ENCODE peak calls at places on chromosomes 16 and 17, in eight cellular contexts. One of them, this sample, is unnamed.
A peak's percentile ranks its signal among the peaks of the same experiment; 100 is the strongest.

GRCh38 chr17:62093188-62094155 is 28.4 kb upstream of the MED13 start:
- DNase-seq in GM23248: peak; percentile 97
- DNase-seq in cardiac fibroblast: peak; percentile 96
- DNase-seq in nephron progenitor cell: no peak
- DNase-seq in left kidney: no peak
- DNase-seq in hepatocyte: no peak
- DNase-seq in IMR-90: peak; percentile 95
- DNase-seq in CD8-positive, alpha-beta memory T cell: no peak
- DNase-seq in this sample: no peak

GRCh38 chr16:53541326-53541725 is 38.3 kb upstream of the AKTIP start:
- DNase-seq in cardiac fibroblast: peak; percentile 85
- DNase-seq in CD8-positive, alpha-beta memory T cell: no peak
- DNase-seq in nephron progenitor cell: no peak
- DNase-seq in IMR-90: peak; percentile 34
- DNase-seq in left kidney: no peak
- DNase-seq in hepatocyte: no peak
- DNase-seq in GM23248: peak; percentile 52
- DNase-seq in this sample: no peak

GRCh38 chr17:70492368-70492767 is 323.0 kb downstream of the KCNJ2 start:
- DNase-seq in CD8-positive, alpha-beta memory T cell: no peak
- DNase-seq in cardiac fibroblast: no peak
- DNase-seq in left kidney: no peak
- DNase-seq in GM23248: no peak
- DNase-seq in nephron progenitor cell: no peak
- DNase-seq in hepatocyte: no peak
- DNase-seq in IMR-90: no peak
- DNase-seq in this sample: no peak

GRCh38 chr17:81541123-81541522 is 11.0 kb downstream of the FAAP100 start:
- DNase-seq in GM23248: no peak
- DNase-seq in IMR-90: no peak
- DNase-seq in left kidney: no peak
- DNase-seq in nephron progenitor cell: no peak
- DNase-seq in cardiac fibroblast: no peak
- DNase-seq in hepatocyte: no peak
- DNase-seq in CD8-positive, alpha-beta memory T cell: no peak
- DNase-seq in this sample: no peak

GRCh38 chr17:32783602-32784001 is 93.3 kb downstream of the MYO1D start:
- DNase-seq in cardiac fibroblast: peak; percentile 77
- DNase-seq in IMR-90: peak; percentile 66
- DNase-seq in CD8-positive, alpha-beta memory T cell: no peak
- DNase-seq in left kidney: peak; percentile 71
- DNase-seq in GM23248: peak; percentile 80
- DNase-seq in hepatocyte: peak; percentile 78
- DNase-seq in nephron progenitor cell: no peak
- DNase-seq in this sample: peak; percentile 58

GRCh38 chr16:10495031-10495345 is 85.4 kb downstream of the EMP2 start:
- DNase-seq in GM23248: no peak
- DNase-seq in left kidney: no peak
- DNase-seq in hepatocyte: no peak
- DNase-seq in IMR-90: no peak
- DNase-seq in CD8-positive, alpha-beta memory T cell: no peak
- DNase-seq in cardiac fibroblast: no peak
- DNase-seq in nephron progenitor cell: no peak
- DNase-seq in this sample: no peak

GRCh38 chr17:82464567-82464929 is 6.0 kb downstream of the NARF start:
- DNase-seq in left kidney: no peak
- DNase-seq in GM23248: no peak
- DNase-seq in IMR-90: no peak
- DNase-seq in hepatocyte: no peak
- DNase-seq in nephron progenitor cell: no peak
- DNase-seq in cardiac fibroblast: no peak
- DNase-seq in CD8-positive, alpha-beta memory T cell: no peak
- DNase-seq in this sample: no peak

GRCh38 chr17:55620945-55621344 is 101.7 kb downstream of the TMEM100 start:
- DNase-seq in IMR-90: no peak
- DNase-seq in hepatocyte: no peak
- DNase-seq in cardiac fibroblast: no peak
- DNase-seq in nephron progenitor cell: no peak
- DNase-seq in GM23248: no peak
- DNase-seq in left kidney: peak; percentile 8
- DNase-seq in CD8-positive, alpha-beta memory T cell: no peak
- DNase-seq in this sample: no peak

GRCh38 chr17:66916946-66917345 is 47.6 kb upstream of the CACNG4 start:
- DNase-seq in nephron progenitor cell: no peak
- DNase-seq in left kidney: no peak
- DNase-seq in CD8-positive, alpha-beta memory T cell: no peak
- DNase-seq in cardiac fibroblast: no peak
- DNase-seq in GM23248: no peak
- DNase-seq in hepatocyte: no peak
- DNase-seq in IMR-90: no peak
- DNase-seq in this sample: no peak

GRCh38 chr16:30605148-30605547 is 5.0 kb downstream of the ZNF689 start:
- DNase-seq in GM23248: no peak
- DNase-seq in left kidney: no peak
- DNase-seq in IMR-90: no peak
- DNase-seq in nephron progenitor cell: no peak
- DNase-seq in CD8-positive, alpha-beta memory T cell: no peak
- DNase-seq in cardiac fibroblast: no peak
- DNase-seq in hepatocyte: no peak
- DNase-seq in this sample: no peak

GRCh38 chr17:74951680-74952421 is 16.2 kb downstream of the OTOP3 start:
- DNase-seq in GM23248: no peak
- DNase-seq in hepatocyte: no peak
- DNase-seq in cardiac fibroblast: no peak
- DNase-seq in CD8-positive, alpha-beta memory T cell: no peak
- DNase-seq in left kidney: no peak
- DNase-seq in nephron progenitor cell: no peak
- DNase-seq in IMR-90: no peak
- DNase-seq in this sample: no peak

GRCh38 chr17:71472809-71473789 is 647.7 kb upstream of the SOX9 start:
- DNase-seq in cardiac fibroblast: peak; percentile 68
- DNase-seq in hepatocyte: peak; percentile 81
- DNase-seq in nephron progenitor cell: peak; percentile 11
- DNase-seq in GM23248: peak; percentile 79
- DNase-seq in IMR-90: peak; percentile 70
- DNase-seq in CD8-positive, alpha-beta memory T cell: no peak
- DNase-seq in left kidney: peak; percentile 78
- DNase-seq in this sample: peak; percentile 68

This sample was measured in SK-N-DZ.